ENCODE peak calls at places on chromosomes 13 and 19, in eight cellular contexts. A, O, Z, L, Y, M, X and T are unnamed samples.

GRCh38 chr13:112060899-112061366 is 6.0 kb upstream of the SOX1 start:
- DNase-seq in A (no peak), Z (no peak), O (no peak), L (no peak), X (no peak), M (no peak), Y (no peak), T (no peak)

GRCh38 chr19:48896191-48896720 is 2.3 kb downstream of the TULP2 start:
- DNase-seq in Y (peak; percentile 88), Z (no peak), O (peak; percentile 91), A (no peak), M (peak; percentile 49), X (peak; percentile 83), L (no peak), T (peak; percentile 79)

GRCh38 chr13:30409911-30410704 is 12.2 kb upstream of the UBE2L5 start:
- DNase-seq in O (no peak), M (no peak), A (no peak), X (peak; percentile 66), Z (no peak), Y (no peak), L (no peak), T (no peak)

GRCh38 chr13:94978516-94978915 is 266.2 kb upstream of the SOX21 start:
- DNase-seq in A (no peak), O (no peak), L (no peak), M (no peak), Z (no peak), Y (no peak), X (no peak), T (no peak)

GRCh38 chr13:112891477-112892401 is 77.3 kb upstream of the MCF2L start:
- DNase-seq in O (no peak), Z (no peak), L (peak; percentile 52), X (no peak), Y (peak; percentile 74), M (no peak), A (no peak), T (no peak)

GRCh38 chr13:29754486-29754806 is 96.0 kb downstream of the UBL3 start:
- DNase-seq in Y (no peak), X (no peak), O (no peak), L (no peak), Z (no peak), M (no peak), A (no peak), T (peak; percentile 22)

GRCh38 chr19:48970923-48971395 is 5.8 kb downstream of the FTL start:
- DNase-seq in M (peak; percentile 69), X (peak; percentile 85), Z (peak; percentile 68), A (peak; percentile 86), L (peak; percentile 71), O (peak; percentile 95), Y (peak; percentile 95), T (peak; percentile 85)

GRCh38 chr13:73465629-73465974 is 406.8 kb downstream of the KLF5 start:
- DNase-seq in L (no peak), O (no peak), M (no peak), A (peak; percentile 6), Y (no peak), X (no peak), Z (no peak), T (peak; percentile 87)

GRCh38 chr13:72180253-72180952 is 313.4 kb upstream of the DACH1 start:
- DNase-seq in M (no peak), O (no peak), L (peak; percentile 45), A (no peak), Z (no peak), Y (no peak), X (no peak), T (no peak)

GRCh38 chr13:107847406-107847805 is 367.9 kb downstream of the LIG4 start:
- DNase-seq in A (no peak), X (no peak), O (no peak), L (no peak), Z (no peak), Y (no peak), M (no peak), T (no peak)

GRCh38 chr13:51240178-51240577 is 18.0 kb downstream of the FAM124A start:
- DNase-seq in Z (no peak), M (no peak), Y (no peak), L (no peak), O (no peak), X (no peak), A (no peak), T (no peak)

GRCh38 chr19:35015576-35016351 is 14.5 kb upstream of the SCN1B start:
- DNase-seq in Z (no peak), O (no peak), L (no peak), Y (no peak), X (no peak), M (peak; percentile 40), A (no peak), T (no peak)

GRCh38 chr13:41649659-41650058 is 192.3 kb downstream of the RGCC start:
- DNase-seq in Y (no peak), M (no peak), A (no peak), L (no peak), X (no peak), O (no peak), Z (no peak), T (peak; percentile 28)

GRCh38 chr13:99265823-99266426 is 7.7 kb upstream of the GPR18 start:
- DNase-seq in X (no peak), L (no peak), A (peak; percentile 18), M (no peak), O (no peak), Z (no peak), Y (no peak), T (peak; percentile 80)

GRCh38 chr13:50277127-50277526 is 261.9 kb downstream of the KCNRG start:
- DNase-seq in A (no peak), O (no peak), L (no peak), Z (no peak), M (no peak), X (no peak), Y (no peak), T (no peak)

GRCh38 chr13:24053505-24054251 is 106.8 kb upstream of the SPATA13 start:
- DNase-seq in O (no peak), Y (no peak), M (no peak), Z (peak; percentile 64), X (peak; percentile 72), A (peak; percentile 40), L (peak; percentile 82), T (peak; percentile 51)

GRCh38 chr19:44816301-44816700 is 7.4 kb downstream of the BCAM start:
- DNase-seq in Z (no peak), L (no peak), O (no peak), M (no peak), Y (no peak), X (no peak), A (no peak), T (no peak)

GRCh38 chr19:10045371-10045770 is 32.1 kb downstream of the RDH8 start:
- DNase-seq in O (no peak), A (no peak), X (no peak), Z (no peak), L (no peak), M (no peak), Y (no peak), T (no peak)

DNA sequence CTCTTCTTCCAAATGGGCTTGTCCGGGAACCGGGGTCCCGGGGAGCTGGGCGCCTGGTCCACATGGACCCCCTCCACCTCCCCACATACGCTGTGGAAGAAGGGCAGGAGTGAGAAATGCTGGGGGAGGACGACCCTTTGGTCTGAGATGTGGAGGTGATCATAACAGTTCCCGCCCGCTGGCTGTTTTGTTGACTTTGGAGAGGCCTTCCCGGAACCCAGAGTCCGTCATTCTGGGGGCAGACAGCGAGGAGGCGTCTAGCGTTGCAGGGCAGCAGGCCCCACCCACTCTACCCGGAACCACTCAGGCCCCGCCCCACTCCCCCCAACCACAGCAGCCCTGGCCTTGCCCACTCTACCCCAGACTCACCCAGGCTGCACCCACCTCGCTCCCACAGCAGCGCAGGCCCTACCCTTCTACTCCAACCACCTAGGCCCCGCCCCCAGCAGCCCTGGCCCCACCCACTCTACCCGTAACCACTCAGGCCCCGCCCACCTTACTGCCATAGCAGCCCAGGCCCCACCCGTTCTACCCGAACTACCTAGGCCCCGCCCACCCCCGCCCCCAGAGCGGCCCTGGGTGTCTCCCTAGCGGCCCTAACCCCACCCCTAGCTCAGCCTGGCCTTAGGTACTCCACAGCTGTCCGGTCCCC is 7.1 kb downstream of the GPR108 start:
- DNase-seq in Z (peak; percentile 58), M (peak; percentile 86), L (peak; percentile 87), O (no peak), A (peak; percentile 49), X (peak; percentile 98), Y (no peak), T (peak; percentile 89)
- TF ChIP-seq POLR2A in Z (no peak), M (no peak), L (no peak), O (no peak), A (no peak), X (no peak), Y (no peak), T (no peak)

DNA sequence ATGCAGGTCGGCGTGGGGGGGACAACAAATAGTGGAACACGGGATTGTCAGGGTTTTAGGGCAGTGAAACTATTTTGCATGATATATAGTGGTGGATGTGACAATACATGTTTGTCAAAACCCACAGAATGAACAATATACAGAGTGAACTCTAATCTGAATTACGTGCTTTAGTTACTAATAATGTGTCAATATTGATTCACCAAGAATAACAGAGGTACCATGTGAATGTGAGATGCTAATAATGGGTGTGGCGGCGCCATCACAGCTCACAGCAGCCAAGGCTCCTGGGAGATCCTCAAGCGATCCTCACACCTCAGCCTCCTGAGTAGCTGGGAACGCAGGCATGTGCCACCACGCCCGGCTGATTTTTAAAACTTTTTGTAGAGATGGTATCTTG is 12.9 kb downstream of the ELAVL1 start:
- DNase-seq in O (no peak), M (no peak), A (no peak), L (no peak), X (no peak), Z (no peak), Y (no peak), T (no peak)
- TF ChIP-seq POLR2A in O (no peak), M (no peak), A (no peak), L (no peak), X (no peak), Z (no peak), Y (no peak), T (no peak)

GRCh38 chr13:101219609-101220265 is 196.6 kb downstream of the NALCN start:
- DNase-seq in M (no peak), Y (no peak), A (no peak), O (no peak), Z (no peak), X (no peak), L (no peak), T (no peak)

GRCh38 chr13:101217086-101217485 is 199.2 kb downstream of the NALCN start:
- DNase-seq in Y (no peak), M (no peak), L (no peak), X (no peak), O (no peak), Z (no peak), A (no peak), T (no peak)

DNA sequence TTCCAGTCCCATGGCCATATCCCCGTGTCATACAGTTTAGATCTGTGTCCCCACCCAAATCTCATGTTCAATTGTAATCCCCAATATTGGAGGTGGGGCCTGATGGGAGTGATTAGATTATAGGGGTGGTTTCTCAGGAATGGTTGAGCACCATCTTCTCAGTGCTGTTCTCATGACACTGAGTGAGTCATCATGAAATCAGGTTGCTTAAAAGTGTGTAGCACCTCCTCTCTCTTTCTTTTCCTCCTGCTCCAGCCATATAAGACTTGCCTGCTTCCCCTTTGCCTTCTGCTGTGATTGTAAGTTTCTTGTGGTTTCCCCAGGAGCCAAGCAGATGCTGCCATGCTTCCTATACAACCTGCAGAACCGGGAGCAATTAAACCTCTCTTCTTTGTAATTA is 197.8 kb downstream of the NALCN start:
- DNase-seq in L (no peak), O (no peak), Z (no peak), Y (no peak), A (no peak), M (no peak), X (no peak), T (no peak)
- TF ChIP-seq POLR2A in L (no peak), O (no peak), Z (no peak), Y (no peak), A (no peak), M (no peak), X (no peak), T (no peak)

GRCh38 chr19:7851623-7852500 is 21.8 kb downstream of the EVI5L start:
- DNase-seq in L (no peak), O (no peak), Y (no peak), A (no peak), Z (no peak), M (no peak), X (no peak), T (no peak)
- TF ChIP-seq POLR2A in L (no peak), O (no peak), Y (no peak), A (no peak), Z (no peak), M (no peak), X (no peak), T (no peak)